ENCODE peak calls at places on chromosomes 1 and 21, in seven cellular contexts. One of them, this sample, is unnamed. For H3K27me3, the result is how much of the 10 kb centered on the place peaks cover.

GRCh38 chr1:7755448-7755847 is 15.6 kb upstream of the VAMP3 start:
- DNase-seq in IMR-90: peak
- DNase-seq in astrocyte: no peak
- DNase-seq in H1: no peak
- DNase-seq in H9: no peak
- DNase-seq in fibroblast of lung: peak
- DNase-seq in neural progenitor cell: peak
- DNase-seq in this sample: no peak

GRCh38 chr1:51575406-51576084 is 41.3 kb upstream of the OSBPL9 start:
- DNase-seq in H1: no peak
- DNase-seq in H9: no peak
- DNase-seq in neural progenitor cell: no peak
- DNase-seq in astrocyte: peak
- DNase-seq in IMR-90: peak
- DNase-seq in fibroblast of lung: peak
- DNase-seq in this sample: peak

GRCh38 chr1:224211262-224211962 is 28.4 kb downstream of the DEGS1 start:
- DNase-seq in astrocyte: peak
- DNase-seq in IMR-90: peak
- DNase-seq in H1: no peak
- DNase-seq in H9: no peak
- DNase-seq in neural progenitor cell: no peak
- DNase-seq in fibroblast of lung: peak
- DNase-seq in this sample: no peak

GRCh38 chr21:43916691-43917514 is 51.9 kb downstream of the AGPAT3 start:
- DNase-seq in IMR-90: peak
- DNase-seq in fibroblast of lung: peak
- DNase-seq in neural progenitor cell: no peak
- DNase-seq in astrocyte: no peak
- DNase-seq in H9: no peak
- DNase-seq in H1: peak
- DNase-seq in this sample: peak

GRCh38 chr1:51963592-51964308 is 26.8 kb downstream of the RAB3B start:
- DNase-seq in H9: no peak
- DNase-seq in neural progenitor cell: no peak
- DNase-seq in fibroblast of lung: no peak
- DNase-seq in astrocyte: no peak
- DNase-seq in IMR-90: no peak
- DNase-seq in H1: no peak
- DNase-seq in this sample: no peak

GRCh38 chr1:239816090-239816812 is 275.4 kb upstream of the FMN2 start:
- DNase-seq in IMR-90: peak
- DNase-seq in H1: no peak
- DNase-seq in fibroblast of lung: peak
- DNase-seq in H9: peak
- DNase-seq in neural progenitor cell: peak
- DNase-seq in astrocyte: peak
- DNase-seq in this sample: no peak

GRCh38 chr1:23525558-23526174 is 5.4 kb downstream of the E2F2 start:
- DNase-seq in IMR-90: no peak
- DNase-seq in H1: no peak
- DNase-seq in fibroblast of lung: no peak
- DNase-seq in H9: no peak
- DNase-seq in neural progenitor cell: no peak
- DNase-seq in astrocyte: no peak
- DNase-seq in this sample: peak

GRCh38 chr21:17461014-17461413 is 51.8 kb upstream of the CXADR start:
- DNase-seq in H1: no peak
- DNase-seq in H9: no peak
- DNase-seq in neural progenitor cell: no peak
- DNase-seq in fibroblast of lung: peak
- DNase-seq in astrocyte: peak
- DNase-seq in IMR-90: peak
- DNase-seq in this sample: no peak

GRCh38 chr1:244603498-244603897 is 49.4 kb upstream of the DESI2 start:
- DNase-seq in H9: no peak
- DNase-seq in H1: no peak
- DNase-seq in astrocyte: no peak
- DNase-seq in neural progenitor cell: peak
- DNase-seq in fibroblast of lung: peak
- DNase-seq in IMR-90: peak
- DNase-seq in this sample: no peak

GRCh38 chr21:40936771-40937261 is 89.9 kb upstream of the DSCAM start:
- DNase-seq in H9: no peak
- DNase-seq in neural progenitor cell: peak
- DNase-seq in H1: no peak
- DNase-seq in fibroblast of lung: no peak
- DNase-seq in astrocyte: no peak
- DNase-seq in IMR-90: no peak
- DNase-seq in this sample: no peak

GRCh38 chr21:27586326-27586725 is 619.4 kb upstream of the ADAMTS5 start:
- DNase-seq in IMR-90: no peak
- DNase-seq in astrocyte: no peak
- DNase-seq in H9: no peak
- DNase-seq in H1: no peak
- DNase-seq in neural progenitor cell: no peak
- DNase-seq in fibroblast of lung: peak
- DNase-seq in this sample: no peak

GRCh38 chr1:207470927-207471326 is 16.8 kb downstream of the CR2 start:
- DNase-seq in H1: no peak
- DNase-seq in fibroblast of lung: no peak
- DNase-seq in IMR-90: no peak
- DNase-seq in astrocyte: no peak
- DNase-seq in neural progenitor cell: no peak
- DNase-seq in H9: no peak
- DNase-seq in this sample: peak

GRCh38 chr21:38850277-38850951 is 44.7 kb downstream of the ETS2 start:
- DNase-seq in neural progenitor cell: no peak
- DNase-seq in fibroblast of lung: no peak
- DNase-seq in astrocyte: no peak
- DNase-seq in IMR-90: no peak
- DNase-seq in H1: no peak
- DNase-seq in H9: no peak
- DNase-seq in this sample: no peak

GRCh38 chr1:205270764-205271163 is 43.0 kb downstream of the TMCC2 start:
- DNase-seq in H9: no peak
- DNase-seq in neural progenitor cell: no peak
- DNase-seq in fibroblast of lung: peak
- DNase-seq in astrocyte: peak
- DNase-seq in IMR-90: peak
- DNase-seq in H1: no peak
- DNase-seq in this sample: no peak

GRCh38 chr21:41217656-41218380 is 49.9 kb downstream of the BACE2 start:
- DNase-seq in H1: no peak
- DNase-seq in fibroblast of lung: peak
- DNase-seq in IMR-90: peak
- DNase-seq in astrocyte: peak
- DNase-seq in H9: peak
- DNase-seq in neural progenitor cell: peak
- DNase-seq in this sample: no peak

GRCh38 chr1:115218034-115218405 is 120.0 kb downstream of the NGF start:
- DNase-seq in H9: no peak
- DNase-seq in astrocyte: no peak
- DNase-seq in IMR-90: no peak
- DNase-seq in neural progenitor cell: no peak
- DNase-seq in fibroblast of lung: peak
- DNase-seq in H1: no peak
- DNase-seq in this sample: no peak

GRCh38 chr1:182955596-182956588 is 2.9 kb upstream of the SHCBP1L start:
- DNase-seq in IMR-90: peak
- DNase-seq in H9: no peak
- DNase-seq in H1: no peak
- DNase-seq in neural progenitor cell: no peak
- DNase-seq in fibroblast of lung: peak
- DNase-seq in astrocyte: peak
- DNase-seq in this sample: no peak

GRCh38 chr1:42484382-42484781 is 21.3 kb downstream of the CCDC30 start:
- DNase-seq in H9: no peak
- DNase-seq in neural progenitor cell: peak
- DNase-seq in fibroblast of lung: peak
- DNase-seq in astrocyte: peak
- DNase-seq in H1: no peak
- DNase-seq in IMR-90: peak
- DNase-seq in this sample: no peak

GRCh38 chr21:38869946-38870345 is 64.2 kb downstream of the ETS2 start:
- DNase-seq in fibroblast of lung: peak
- DNase-seq in astrocyte: no peak
- DNase-seq in H9: no peak
- DNase-seq in IMR-90: peak
- DNase-seq in H1: no peak
- DNase-seq in neural progenitor cell: no peak
- DNase-seq in this sample: no peak

GRCh38 chr1:12275370-12275769 is 45.5 kb downstream of the VPS13D start:
- DNase-seq in fibroblast of lung: peak
- DNase-seq in neural progenitor cell: peak
- DNase-seq in H1: peak
- DNase-seq in astrocyte: no peak
- DNase-seq in H9: peak
- DNase-seq in IMR-90: no peak
- DNase-seq in this sample: peak

GRCh38 chr1:164635784-164636729 is 77.1 kb downstream of the PBX1 start:
- DNase-seq in astrocyte: no peak
- DNase-seq in H9: no peak
- DNase-seq in fibroblast of lung: peak
- DNase-seq in IMR-90: no peak
- DNase-seq in H1: no peak
- DNase-seq in neural progenitor cell: no peak
- DNase-seq in this sample: no peak

GRCh38 chr1:228166170-228166936 is 749 bp downstream of the IBA57 start:
- DNase-seq in IMR-90: peak
- DNase-seq in neural progenitor cell: peak
- DNase-seq in H1: peak
- DNase-seq in H9: peak
- DNase-seq in fibroblast of lung: peak
- DNase-seq in astrocyte: peak
- DNase-seq in this sample: peak

GRCh38 chr1:158112994-158113758 is 67.5 kb upstream of the CD1D start:
- DNase-seq in fibroblast of lung: peak
- DNase-seq in H9: peak
- DNase-seq in neural progenitor cell: peak
- DNase-seq in astrocyte: no peak
- DNase-seq in IMR-90: peak
- DNase-seq in H1: peak
- DNase-seq in this sample: peak

GRCh38 chr1:210231846-210232523 is 611 bp upstream of the SERTAD4 start:
- DNase-seq in neural progenitor cell: no peak
- DNase-seq in H9: no peak
- DNase-seq in fibroblast of lung: peak
- DNase-seq in IMR-90: no peak
- DNase-seq in astrocyte: peak
- DNase-seq in H1: no peak
- DNase-seq in this sample: no peak
- H3K9ac ChIP-seq in neural progenitor cell: no peak
- H3K9ac ChIP-seq in H9: no peak
- H3K9ac ChIP-seq in fibroblast of lung: no peak
- H3K9ac ChIP-seq in IMR-90: no peak
- H3K9ac ChIP-seq in astrocyte: peak
- H3K9ac ChIP-seq in H1: no peak
- H3K9ac ChIP-seq in this sample: no peak

DNA sequence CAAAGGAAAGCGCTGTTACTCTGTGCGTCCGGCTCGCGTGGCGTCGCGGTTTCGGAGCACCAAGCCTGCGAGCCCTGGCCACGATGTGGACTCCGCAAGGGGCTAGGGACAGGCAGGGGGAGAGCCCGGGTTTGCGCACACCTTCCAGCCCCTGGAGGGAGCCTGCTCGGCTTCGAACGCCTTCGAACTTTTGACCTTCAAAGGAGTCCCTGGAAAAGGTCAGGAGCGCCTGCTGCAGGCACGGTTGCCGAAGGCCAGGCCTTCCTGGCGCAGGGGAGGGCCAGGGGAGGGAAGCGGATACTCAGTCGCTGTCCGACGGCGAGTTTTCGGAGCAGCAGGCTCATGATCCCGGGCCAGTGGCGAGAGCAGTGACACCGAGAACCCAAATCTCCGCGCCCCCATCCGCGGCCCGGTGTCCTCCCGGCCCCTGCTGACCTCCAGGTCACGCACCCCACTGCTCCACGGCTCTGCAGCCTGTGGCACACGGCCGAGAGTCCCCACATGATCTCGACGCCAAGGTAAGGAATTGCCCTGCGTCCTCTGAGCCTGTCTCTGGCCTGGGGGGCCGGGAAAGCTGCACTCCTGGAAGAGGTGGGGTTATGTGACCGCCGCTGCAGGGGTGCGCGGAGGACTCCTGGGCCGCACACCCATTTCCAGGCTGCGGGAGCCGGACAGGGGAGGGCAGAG is 1.3 kb upstream of the SIM2 start:
- DNase-seq in fibroblast of lung: no peak
- DNase-seq in H9: peak
- DNase-seq in astrocyte: no peak
- DNase-seq in IMR-90: no peak
- DNase-seq in H1: peak
- DNase-seq in neural progenitor cell: peak
- DNase-seq in this sample: no peak
- H3K27me3 ChIP-seq in fibroblast of lung: half or more
- H3K27me3 ChIP-seq in H9: half or more
- H3K27me3 ChIP-seq in astrocyte: half or more
- H3K27me3 ChIP-seq in IMR-90: half or more
- H3K27me3 ChIP-seq in H1: half or more
- H3K27me3 ChIP-seq in neural progenitor cell: half or more
- H3K27me3 ChIP-seq in this sample: under half

DNA sequence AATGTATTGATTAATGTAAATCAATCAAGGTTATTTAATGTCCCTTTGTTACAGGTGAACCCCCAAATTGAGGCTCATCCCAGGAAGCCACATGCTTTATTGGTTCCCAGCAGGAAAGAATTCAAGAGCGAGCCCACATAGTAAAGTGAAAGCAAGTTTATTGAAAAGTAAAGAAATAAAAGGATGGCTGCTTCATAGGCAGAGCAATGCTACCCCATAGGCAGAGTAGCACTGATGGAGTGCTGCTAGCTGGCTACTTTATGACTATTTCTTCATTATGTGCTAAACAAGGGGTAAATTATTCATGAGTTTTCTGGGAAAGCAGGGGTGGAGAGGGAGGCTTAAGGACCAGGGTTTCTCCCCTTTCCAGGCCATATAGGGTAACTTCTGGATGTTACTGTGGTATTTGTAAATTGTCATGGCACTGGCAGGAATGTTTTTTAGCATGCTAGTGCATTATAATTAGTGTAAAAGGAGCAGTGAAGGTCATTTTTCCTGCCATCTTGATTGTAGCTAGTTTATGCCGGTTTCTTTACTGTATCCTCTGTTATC is 1271.4 kb downstream of the KCNT2 start:
- DNase-seq in IMR-90: no peak
- DNase-seq in fibroblast of lung: no peak
- DNase-seq in H9: no peak
- DNase-seq in astrocyte: no peak
- DNase-seq in H1: no peak
- DNase-seq in neural progenitor cell: no peak
- DNase-seq in this sample: no peak
- H3K9ac ChIP-seq in IMR-90: no peak
- H3K9ac ChIP-seq in fibroblast of lung: no peak
- H3K9ac ChIP-seq in H9: no peak
- H3K9ac ChIP-seq in astrocyte: no peak
- H3K9ac ChIP-seq in H1: peak
- H3K9ac ChIP-seq in neural progenitor cell: no peak
- H3K9ac ChIP-seq in this sample: no peak

DNA sequence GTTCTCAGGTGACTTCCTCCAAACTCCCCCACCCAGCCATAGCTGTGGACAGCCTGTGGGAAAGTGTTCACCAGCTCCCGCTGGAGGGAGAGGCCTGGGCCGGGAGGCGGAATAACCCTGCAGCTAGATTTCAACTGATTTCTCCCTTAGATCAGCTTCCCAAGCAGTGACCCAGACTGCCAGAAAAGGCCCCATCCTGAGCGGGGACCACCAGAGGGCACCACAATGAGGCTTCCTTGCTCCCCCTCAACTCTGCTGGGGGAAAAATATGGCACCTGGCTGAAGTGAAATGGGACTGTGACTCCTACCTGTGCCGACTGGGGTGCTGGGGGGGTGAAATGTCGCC is 50.8 kb downstream of the RHBG start:
- DNase-seq in H1: peak
- DNase-seq in H9: peak
- DNase-seq in fibroblast of lung: no peak
- DNase-seq in neural progenitor cell: peak
- DNase-seq in astrocyte: no peak
- DNase-seq in IMR-90: no peak
- DNase-seq in this sample: no peak
- H3K27me3 ChIP-seq in H1: half or more
- H3K27me3 ChIP-seq in H9: under half
- H3K27me3 ChIP-seq in fibroblast of lung: half or more
- H3K27me3 ChIP-seq in neural progenitor cell: half or more
- H3K27me3 ChIP-seq in astrocyte: half or more
- H3K27me3 ChIP-seq in IMR-90: half or more
- H3K27me3 ChIP-seq in this sample: under half